ENCODE peak calls at places on chromosomes 13 and 19, in five cellular contexts. K is Peyer's patch, N is IMR-90, G is stomach, S is cardiac fibroblast. D is an unnamed sample.

GRCh38 chr19:31520633-31521032 is 171.4 kb upstream of the TSHZ3 start:
- DNase-seq in K (no peak), N (no peak), G (no peak), S (no peak), D (no peak)

GRCh38 chr13:109666656-109667448 is 119.5 kb downstream of the IRS2 start:
- DNase-seq in K (no peak), N (peak), G (peak), S (peak), D (peak)

GRCh38 chr19:46639356-46640061 is 3.5 kb upstream of the GNG8 start:
- DNase-seq in K (no peak), N (peak), G (no peak), S (peak), D (no peak)

GRCh38 chr19:47109541-47110375 is 3.8 kb downstream of the ZC3H4 start:
- DNase-seq in K (peak), N (peak), G (no peak), S (peak), D (peak)

GRCh38 chr13:110264685-110265275 is 42.2 kb downstream of the COL4A1 start:
- DNase-seq in K (peak), N (no peak), G (no peak), S (no peak), D (no peak)

GRCh38 chr19:6707011-6707657 is 13.3 kb downstream of the C3 start:
- DNase-seq in K (no peak), N (no peak), G (no peak), S (no peak), D (no peak)

GRCh38 chr13:23506071-23506820 is 64.0 kb upstream of the TNFRSF19 start:
- DNase-seq in K (no peak), N (peak), G (no peak), S (peak), D (no peak)

GRCh38 chr19:19500975-19501644 is 14.2 kb downstream of the TSSK6 start:
- DNase-seq in K (no peak), N (no peak), G (no peak), S (no peak), D (no peak)

GRCh38 chr13:111210488-111210887 is 95.4 kb downstream of the ARHGEF7 start:
- DNase-seq in K (no peak), N (peak), G (no peak), S (peak), D (peak)

GRCh38 chr19:51803965-51804364 is 9.0 kb downstream of the FPR3 start:
- DNase-seq in K (no peak), N (no peak), G (no peak), S (no peak), D (no peak)

GRCh38 chr19:47792616-47793015 is 11.7 kb downstream of the TPRX1 start:
- DNase-seq in K (no peak), N (no peak), G (no peak), S (no peak), D (no peak)

GRCh38 chr13:50208826-50209335 is 193.6 kb downstream of the KCNRG start:
- DNase-seq in K (peak), N (peak), G (peak), S (peak), D (peak)

GRCh38 chr19:39299832-39300231 is 3.6 kb downstream of the IFNL1 start:
- DNase-seq in K (peak), N (no peak), G (no peak), S (no peak), D (no peak)

DNA sequence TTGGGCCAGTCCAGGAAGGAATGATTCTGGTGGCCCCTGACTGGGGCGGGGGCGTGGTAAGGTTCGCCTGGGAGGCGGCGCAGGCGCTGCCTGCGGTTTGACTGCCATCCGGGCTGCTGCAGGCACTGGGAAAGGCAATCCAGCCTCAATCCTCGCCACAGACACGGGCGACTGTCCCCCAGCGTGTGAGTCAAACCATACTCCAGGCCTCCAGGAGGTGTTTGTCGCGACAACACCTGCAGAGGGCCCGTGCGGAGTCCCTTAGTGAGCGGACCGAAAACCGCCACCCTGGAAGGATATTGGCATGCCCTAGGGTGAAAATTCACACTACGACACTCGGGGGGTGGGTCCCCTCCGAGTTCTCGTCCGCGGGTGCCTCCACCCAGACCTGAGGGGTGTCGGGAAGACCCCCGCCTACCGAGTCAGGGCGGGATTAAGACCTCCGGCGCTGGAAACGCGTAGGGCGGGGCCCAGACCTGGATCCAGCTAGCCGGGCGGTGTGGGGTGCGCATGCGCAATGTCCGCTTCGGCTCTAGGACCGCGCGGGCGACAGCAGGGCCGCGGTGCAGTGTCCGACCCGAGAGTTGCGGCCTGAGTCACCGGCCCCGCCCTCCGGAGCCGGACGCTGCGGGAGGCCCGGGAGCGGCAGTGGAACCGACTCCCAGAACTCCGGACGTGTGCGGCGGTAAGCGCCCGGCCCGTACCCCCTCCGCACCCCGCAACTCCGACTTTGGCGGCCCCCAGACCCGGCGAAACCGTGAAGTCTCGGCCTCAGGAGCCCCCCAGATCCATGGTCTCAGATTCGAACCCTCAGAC is at the start of gene CAPNS1:
- DNase-seq in K (peak), N (peak), G (peak), S (peak), D (peak)
- TF ChIP-seq CTCF in K (no peak), N (no peak), G (no peak), S (no peak), D (peak)

DNA sequence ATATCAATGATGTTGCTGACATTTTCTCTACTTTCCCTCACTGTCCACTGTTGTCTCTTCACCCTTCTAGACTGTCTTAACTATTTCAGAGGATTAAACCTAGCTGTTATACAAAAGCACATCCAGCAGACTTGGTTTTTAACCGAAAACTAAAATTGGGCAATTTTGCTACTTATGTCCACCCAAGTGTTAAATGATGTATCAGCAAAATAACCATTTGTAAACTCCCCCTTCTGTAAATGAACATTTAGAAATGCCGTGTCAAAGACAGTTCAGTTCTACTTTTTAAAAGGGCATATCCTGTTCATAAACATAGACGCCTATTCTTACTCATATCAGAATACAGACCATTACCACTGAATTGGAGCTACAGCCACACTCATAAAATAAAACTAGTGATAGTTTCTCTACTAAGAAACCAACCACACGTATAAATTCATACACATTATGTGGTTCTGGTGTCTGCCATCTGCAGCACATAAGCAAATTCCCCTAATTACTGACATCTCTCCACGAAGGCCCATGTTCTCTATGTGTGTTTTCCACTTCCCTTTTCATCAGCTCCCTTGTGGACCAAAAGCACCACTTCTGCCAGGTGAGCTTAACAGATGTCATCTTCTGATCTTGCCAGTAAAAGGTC is 1091.8 kb downstream of the PCDH9 start:
- DNase-seq in K (no peak), N (no peak), G (no peak), S (no peak), D (no peak)
- H3K4me3 ChIP-seq in K (no peak), N (no peak), G (no peak), S (no peak), D (no peak)

DNA sequence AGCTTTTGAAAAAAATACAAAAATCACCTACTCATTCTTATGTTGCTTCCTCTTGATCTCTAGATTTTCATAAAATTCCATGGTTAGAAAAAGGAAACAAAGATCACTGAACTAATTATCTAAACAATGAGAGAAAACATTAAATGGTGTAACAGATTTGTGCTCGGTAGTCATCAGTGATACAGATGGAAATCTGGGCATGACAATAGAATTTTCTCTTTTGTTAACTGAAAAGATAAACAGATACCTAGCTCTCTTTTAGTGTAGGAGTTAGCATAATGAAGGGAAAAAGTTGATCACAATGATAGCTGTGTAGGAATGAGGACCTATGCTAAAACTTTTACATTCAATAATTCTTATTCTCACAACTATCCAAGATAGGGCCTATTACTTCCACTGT is 103.7 kb downstream of the TBC1D4 start:
- DNase-seq in K (no peak), N (no peak), G (no peak), S (no peak), D (no peak)
- TF ChIP-seq CTCF in K (no peak), N (no peak), G (no peak), S (no peak), D (no peak)

GRCh38 chr19:13025819-13026477 is 30.7 kb downstream of the NFIX start:
- DNase-seq in K (no peak), N (no peak), G (no peak), S (no peak), D (no peak)

GRCh38 chr19:13027557-13027956 is 32.3 kb downstream of the NFIX start:
- DNase-seq in K (no peak), N (no peak), G (no peak), S (no peak), D (no peak)

GRCh38 chr19:13026478-13026999 is 31.3 kb downstream of the NFIX start:
- DNase-seq in K (no peak), N (peak), G (peak), S (peak), D (peak)

GRCh38 chr19:13028027-13028426 is 32.8 kb downstream of the NFIX start:
- DNase-seq in K (no peak), N (no peak), G (no peak), S (no peak), D (no peak)

DNA sequence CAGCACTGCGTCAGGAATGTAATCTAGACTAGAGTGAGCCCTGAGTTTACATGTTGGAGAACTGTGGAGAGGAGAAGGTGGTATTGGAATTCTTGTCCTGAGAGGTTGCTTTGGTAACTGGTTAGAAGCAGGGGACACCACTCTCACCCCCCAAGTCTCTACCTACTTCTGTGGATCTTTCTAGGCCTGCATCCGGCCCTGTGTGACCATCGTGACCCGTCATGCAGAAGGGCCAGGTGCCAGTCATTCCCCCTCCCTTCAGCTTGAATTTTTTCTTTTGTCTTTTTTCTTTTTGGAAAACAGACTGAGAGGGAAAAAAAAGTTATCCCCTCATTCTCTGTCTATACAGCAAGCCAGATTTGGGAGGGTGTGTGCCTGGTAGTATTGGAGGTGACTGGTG is 31.8 kb downstream of the NFIX start:
- DNase-seq in K (no peak), N (no peak), G (no peak), S (no peak), D (no peak)
- H3K4me3 ChIP-seq in K (peak), N (peak), G (no peak), S (peak), D (peak)

DNA sequence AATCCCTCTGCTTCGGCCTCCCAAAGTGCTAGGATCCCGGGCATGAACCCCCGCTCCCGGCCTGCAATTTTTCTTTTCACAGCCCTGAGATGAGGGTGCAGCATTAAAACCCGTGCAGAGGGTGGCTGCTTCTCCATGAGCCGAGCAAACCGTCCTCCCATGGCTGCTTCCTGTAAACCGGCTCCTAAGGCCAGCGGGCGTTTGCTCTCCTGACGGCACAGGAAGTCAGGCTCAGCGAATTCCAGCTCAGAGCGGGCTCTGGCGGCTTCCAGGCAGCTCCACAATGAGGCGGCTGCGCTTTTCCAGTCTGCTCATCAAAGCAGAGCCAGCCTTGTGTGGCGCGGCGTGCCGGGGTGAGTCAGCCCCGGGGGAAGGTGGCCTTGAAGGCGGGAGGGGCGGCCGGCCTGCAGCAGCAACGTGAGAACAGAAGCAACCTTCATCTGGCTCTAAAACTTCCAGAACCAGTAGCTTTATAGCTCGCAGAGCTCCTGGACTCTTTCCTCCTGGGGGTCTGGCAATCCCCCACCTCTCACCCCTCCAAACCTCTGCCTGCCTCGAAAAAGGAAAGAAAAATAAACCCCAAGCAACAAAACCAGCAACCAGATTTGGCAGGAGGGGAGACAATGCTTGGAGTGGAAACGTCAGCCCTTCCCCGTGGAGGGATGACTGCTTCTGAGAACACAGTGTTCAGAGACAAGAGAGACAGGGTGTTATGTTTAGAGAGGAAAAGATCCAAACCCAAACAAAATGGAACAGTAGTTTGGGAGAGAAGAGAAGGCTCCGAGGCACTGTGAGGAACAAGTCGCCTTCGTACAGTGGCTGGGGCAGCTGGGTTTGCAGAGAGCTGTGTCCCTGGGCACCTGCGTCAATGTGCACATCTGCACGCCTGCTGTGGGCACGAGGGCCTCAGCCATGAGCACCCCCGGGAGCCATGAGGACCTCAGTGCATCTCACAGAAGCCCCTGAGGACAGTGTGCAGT is 67.8 kb downstream of the GADD45B start:
- DNase-seq in K (peak), N (peak), G (peak), S (peak), D (peak)
- TF ChIP-seq CTCF in K (peak), N (peak), G (peak), S (peak), D (peak)

GRCh38 chr13:31154939-31155338 is 6.8 kb downstream of the HSPH1 start:
- DNase-seq in K (no peak), N (peak), G (no peak), S (no peak), D (no peak)

GRCh38 chr13:31161583-31162150 is at the start of gene HSPH1:
- DNase-seq in K (peak), N (peak), G (peak), S (peak), D (peak)

GRCh38 chr13:31160857-31161582 is 684 bp downstream of the HSPH1 start:
- DNase-seq in K (peak), N (peak), G (peak), S (peak), D (peak)

GRCh38 chr13:31162151-31163008 is 676 bp upstream of the HSPH1 start:
- DNase-seq in K (peak), N (peak), G (peak), S (peak), D (peak)

GRCh38 chr13:31159306-31159705 is 2.4 kb downstream of the HSPH1 start:
- DNase-seq in K (no peak), N (peak), G (no peak), S (no peak), D (no peak)
- H3K4me3 ChIP-seq in K (no peak), N (no peak), G (peak), S (no peak), D (peak)

GRCh38 chr19:11404588-11405258 is 14.4 kb downstream of the RGL3 start:
- DNase-seq in K (no peak), N (no peak), G (no peak), S (no peak), D (no peak)

GRCh38 chr19:11410682-11411081 is 8.4 kb downstream of the RGL3 start:
- DNase-seq in K (no peak), N (peak), G (no peak), S (peak), D (peak)

GRCh38 chr19:11401808-11402543 is 17.1 kb downstream of the RGL3 start:
- DNase-seq in K (no peak), N (no peak), G (no peak), S (no peak), D (no peak)

GRCh38 chr19:11408591-11408990 is 10.5 kb downstream of the RGL3 start:
- DNase-seq in K (no peak), N (no peak), G (no peak), S (no peak), D (no peak)

GRCh38 chr19:11405846-11406643 is 13.1 kb downstream of the RGL3 start:
- DNase-seq in K (no peak), N (no peak), G (no peak), S (no peak), D (no peak)
- TF ChIP-seq CTCF in K (peak), N (no peak), G (no peak), S (peak), D (peak)

GRCh38 chr19:1361601-1362384 is 21.9 kb upstream of the NDUFS7 start:
- DNase-seq in K (no peak), N (peak), G (no peak), S (peak), D (peak)
- H3K4me3 ChIP-seq in K (peak), N (no peak), G (no peak), S (peak), D (no peak)

DNA sequence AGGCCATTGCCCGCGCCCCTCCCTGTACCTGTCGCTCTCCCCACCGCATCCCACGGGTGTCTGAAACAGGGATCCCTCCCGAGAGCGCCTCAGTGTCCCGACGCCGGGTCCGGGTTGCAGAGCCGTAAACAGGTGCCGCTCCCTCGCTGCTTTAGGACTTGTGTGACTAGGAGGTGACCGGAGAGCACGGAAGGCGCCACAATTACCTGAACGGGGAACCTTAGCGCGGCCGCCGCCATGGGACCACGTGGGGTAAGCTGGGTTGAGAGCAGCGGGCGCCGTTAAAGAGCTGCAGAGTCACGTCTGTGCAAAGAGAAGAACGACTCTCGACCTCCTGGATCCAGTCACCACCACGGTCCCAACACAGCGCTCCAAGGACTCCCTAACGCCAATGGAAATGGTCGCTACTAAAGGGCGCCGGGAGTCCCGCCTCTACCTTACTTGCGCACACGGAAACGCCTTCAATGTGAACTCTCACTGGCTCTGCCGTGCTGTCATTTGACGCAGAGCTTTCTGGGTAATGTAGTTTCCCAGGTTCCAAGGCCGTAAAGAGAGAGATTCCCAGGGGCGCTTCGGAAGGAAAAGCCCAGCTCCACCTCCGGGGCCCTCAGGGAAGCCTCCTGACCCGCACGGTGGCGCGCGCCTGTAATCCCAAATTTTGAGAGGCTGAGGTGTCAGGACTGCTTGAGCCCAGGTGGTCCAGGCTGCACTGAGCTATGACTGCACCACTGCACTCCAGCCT is at the start of gene ZNF552:
- DNase-seq in K (peak), N (peak), G (peak), S (peak), D (peak)
- TF ChIP-seq CTCF in K (no peak), N (no peak), G (no peak), S (no peak), D (no peak)

DNA sequence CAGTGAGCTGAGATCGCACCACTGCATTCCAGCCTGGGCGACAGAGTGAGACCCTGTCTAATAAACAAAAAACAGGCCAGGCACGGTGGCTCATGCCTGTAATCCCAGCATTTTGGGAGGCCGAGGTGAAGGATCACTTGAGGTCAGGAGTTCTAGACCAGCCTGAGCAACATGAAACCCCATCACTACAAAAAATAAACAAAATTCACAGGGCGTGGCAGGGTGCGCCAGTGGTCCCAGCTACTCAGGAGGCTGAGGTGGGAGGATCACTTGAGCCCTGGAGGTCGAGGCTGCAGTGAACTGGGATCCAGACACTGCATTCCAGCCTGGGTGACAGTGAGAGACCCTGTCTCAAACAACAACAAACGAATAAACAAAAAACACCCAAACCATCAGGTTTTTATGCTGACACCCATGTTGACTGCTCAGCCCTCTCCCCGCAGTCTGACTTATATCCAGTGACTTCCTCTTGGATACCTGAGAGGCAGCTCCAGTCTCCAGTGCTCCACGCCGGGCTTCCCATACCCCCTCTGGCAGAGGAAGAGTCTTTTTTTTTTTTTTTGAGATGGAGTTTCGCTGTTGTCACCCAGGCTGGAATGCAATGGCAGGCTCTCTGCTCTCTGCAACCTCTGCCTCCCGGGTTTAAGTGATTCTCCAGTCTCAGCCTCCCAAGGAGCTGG is 17.7 kb downstream of the WTIP start:
- DNase-seq in K (peak), N (no peak), G (no peak), S (no peak), D (no peak)
- H3K4me3 ChIP-seq in K (no peak), N (no peak), G (no peak), S (no peak), D (no peak)